ENCODE peak calls at places on chromosome 9, in four cellular contexts. F is stimulated activated naive CD4-positive, alpha-beta T cell treated with Interleukin-2 at 50 U/mL for 16 hours; Q is NAMALWA; H is activated naive CD8-positive, alpha-beta T cell treated with anti-CD3 and anti-CD28 coated beads, Interleukin-2, amount 10 ng/mL, durations not matched to agents 7 days and 5 days. A is an unnamed sample.

GRCh38 chr9:100700689-100701318 is 122.9 kb downstream of the CAVIN4 start:
- DNase-seq in F (no peak), Q (peak), H (no peak), A (no peak)

GRCh38 chr9:137556069-137556838 is 4.6 kb downstream of the MRPL41 start:
- DNase-seq in F (no peak), Q (no peak), H (no peak), A (no peak)

GRCh38 chr9:95264954-95265615 is 52.4 kb downstream of the FANCC start:
- DNase-seq in F (no peak), Q (peak), H (no peak), A (no peak)

GRCh38 chr9:29514336-29514735 is 1941.1 kb upstream of the C9orf72 start:
- DNase-seq in F (no peak), Q (no peak), H (no peak), A (no peak)

GRCh38 chr9:134041649-134041962 is 16.3 kb downstream of the BRD3OS start:
- DNase-seq in F (no peak), Q (no peak), H (no peak), A (no peak)

GRCh38 chr9:34898846-34899245 is 59.2 kb upstream of the PHF24 start:
- DNase-seq in F (no peak), Q (no peak), H (no peak), A (no peak)

GRCh38 chr9:112093875-112094227 is 81.2 kb downstream of the SUSD1 start:
- DNase-seq in F (no peak), Q (no peak), H (no peak), A (no peak)

GRCh38 chr9:35538361-35539234 is 48.7 kb downstream of the RUSC2 start:
- DNase-seq in F (no peak), Q (no peak), H (no peak), A (peak)

GRCh38 chr9:9061599-9061998 is 1262.0 kb upstream of the DMAC1 start:
- DNase-seq in F (no peak), Q (no peak), H (no peak), A (no peak)

GRCh38 chr9:126842977-126843799 is 17.3 kb upstream of the ZBTB34 start:
- DNase-seq in F (no peak), Q (no peak), H (no peak), A (no peak)

GRCh38 chr9:131747352-131747751 is 7.5 kb upstream of the RAPGEF1 start:
- DNase-seq in F (peak), Q (peak), H (no peak), A (peak)

GRCh38 chr9:128420060-128420650 is 502 bp upstream of the CERCAM start:
- DNase-seq in F (peak), Q (peak), H (peak), A (peak)

GRCh38 chr9:12770261-12770660 is 4.6 kb upstream of the LURAP1L start:
- DNase-seq in F (no peak), Q (no peak), H (no peak), A (no peak)

GRCh38 chr9:6680797-6681146 is 35.2 kb upstream of the GLDC start:
- DNase-seq in F (peak), Q (peak), H (no peak), A (peak)

GRCh38 chr9:93264338-93265125 is 80.6 kb downstream of the WNK2 start:
- DNase-seq in F (no peak), Q (no peak), H (peak), A (no peak)

GRCh38 chr9:94056442-94056974 is 27.8 kb upstream of the PTPDC1 start:
- DNase-seq in F (no peak), Q (no peak), H (no peak), A (no peak)

GRCh38 chr9:68552700-68553099 is 12.0 kb upstream of the TMEM252 start:
- DNase-seq in F (no peak), Q (no peak), H (no peak), A (no peak)

GRCh38 chr9:128061305-128061704 is 5.8 kb downstream of the NAIF1 start:
- DNase-seq in F (no peak), Q (no peak), H (peak), A (no peak)

GRCh38 chr9:131405858-131406566 is 12.1 kb downstream of the PRRC2B start:
- DNase-seq in F (no peak), Q (no peak), H (no peak), A (no peak)

GRCh38 chr9:129412814-129413536 is 207.9 kb downstream of the C9orf50 start:
- DNase-seq in F (peak), Q (no peak), H (no peak), A (peak)

GRCh38 chr9:96253059-96253696 is 48.8 kb downstream of the HSD17B3 start:
- DNase-seq in F (no peak), Q (peak), H (no peak), A (no peak)

GRCh38 chr9:82923410-82924242 is 139.3 kb downstream of the RASEF start:
- DNase-seq in F (no peak), Q (no peak), H (no peak), A (no peak)

GRCh38 chr9:132201139-132201538 is 39.3 kb downstream of the NTNG2 start:
- DNase-seq in F (no peak), Q (no peak), H (no peak), A (no peak)

GRCh38 chr9:21660976-21661375 is 141.5 kb upstream of the MTAP start:
- DNase-seq in F (no peak), Q (no peak), H (no peak), A (no peak)

GRCh38 chr9:7237473-7238243 is 479.9 kb downstream of the KDM4C start:
- DNase-seq in F (no peak), Q (no peak), H (no peak), A (no peak)

GRCh38 chr9:36150529-36151305 is 14.2 kb downstream of the GLIPR2 start:
- DNase-seq in F (no peak), Q (no peak), H (no peak), A (no peak)

GRCh38 chr9:69153707-69154521 is 20.2 kb upstream of the TJP2 start:
- DNase-seq in F (no peak), Q (no peak), H (no peak), A (no peak)

A was measured in Peyer's patch.